ENCODE peak calls at places on chromosomes 1 and 21, in nine cellular contexts. M is myocyte, W is NCI-H524, T is nucleus accumbens, N is A172, R is ovary, S is GM23338, P is NCI-H2171 treated with DMSO at 0.1 percent for 48 hours, C is activated T-cell treated with anti-CD3 and anti-CD28 coated beads for 1 hour. Y is an unnamed sample.

GRCh38 chr1:31584869-31585735 is 8.8 kb downstream of the TINAGL1 start:
- DNase-seq in M (no peak), W (no peak), T (no peak), N (no peak), R (no peak), S (no peak), P (no peak), C (no peak), Y (no peak)

GRCh38 chr1:31757204-31757679 is 6.9 kb downstream of the ADGRB2 start:
- DNase-seq in M (no peak), W (no peak), T (no peak), N (no peak), R (no peak), S (no peak), P (no peak), C (no peak), Y (no peak)

GRCh38 chr1:182644863-182645262 is 39.5 kb downstream of the RGS8 start:
- DNase-seq in M (no peak), W (no peak), T (no peak), N (no peak), R (no peak), S (no peak), P (no peak), C (no peak), Y (no peak)

GRCh38 chr1:58754683-58755467 is 29.0 kb downstream of the JUN start:
- DNase-seq in M (no peak), W (no peak), T (no peak), N (no peak), R (no peak), S (no peak), P (no peak), C (no peak), Y (no peak)

GRCh38 chr1:228515200-228515834 is 28.1 kb downstream of the RNF187 start:
- DNase-seq in M (peak), W (peak), T (no peak), N (peak), R (peak), S (peak), P (peak), C (peak), Y (no peak)

GRCh38 chr1:150235436-150235851 is 468 bp downstream of the ANP32E start:
- DNase-seq in M (no peak), W (no peak), T (no peak), N (peak), R (peak), S (no peak), P (no peak), C (no peak), Y (peak)

GRCh38 chr21:42218836-42219605 is at the start of gene ABCG1:
- DNase-seq in M (no peak), W (no peak), T (peak), N (no peak), R (no peak), S (peak), P (peak), C (no peak), Y (peak)

GRCh38 chr21:28758042-28758882 is 234.4 kb downstream of the LTN1 start:
- DNase-seq in M (peak), W (no peak), T (no peak), N (no peak), R (no peak), S (no peak), P (no peak), C (no peak), Y (no peak)

GRCh38 chr1:15453773-15454172 is 2.8 kb upstream of the CELA2A start:
- DNase-seq in M (no peak), W (no peak), T (no peak), N (no peak), R (no peak), S (no peak), P (no peak), C (no peak), Y (no peak)

GRCh38 chr1:228490120-228491078 is 3.2 kb downstream of the RNF187 start:
- DNase-seq in M (peak), W (no peak), T (no peak), N (peak), R (no peak), S (no peak), P (peak), C (no peak), Y (no peak)

GRCh38 chr1:117143856-117144255 is 22.3 kb upstream of the TRIM45 start:
- DNase-seq in M (no peak), W (no peak), T (no peak), N (no peak), R (no peak), S (no peak), P (no peak), C (no peak), Y (no peak)

GRCh38 chr1:117166076-117166475 is 44.5 kb upstream of the TRIM45 start:
- DNase-seq in M (no peak), W (no peak), T (no peak), N (peak), R (no peak), S (no peak), P (no peak), C (no peak), Y (no peak)